ENCODE peak calls at places on chromosomes 3 and 15, in six cellular contexts. F is IMR-90, D is mesenchymal stem cell, L is H1, V is neuronal stem cell, M is trophoblast cell. H is an unnamed sample.

GRCh38 chr3:169367016-169367415 is 296.5 kb downstream of the MECOM start:
- DNase-seq in M (no peak), V (no peak), L (no peak), F (no peak), D (no peak), H (no peak)

GRCh38 chr15:58229297-58229768 is 91.2 kb downstream of the AQP9 start:
- DNase-seq in M (no peak), L (no peak), F (peak), D (peak), V (no peak), H (peak)

GRCh38 chr15:23687143-23687470 is at the start of gene NDN:
- DNase-seq in V (peak), L (peak), F (peak), M (no peak), D (peak), H (peak)

GRCh38 chr3:12193485-12194165 is 34.9 kb upstream of the TIMP4 start:
- DNase-seq in D (peak), V (no peak), L (no peak), F (peak), M (peak), H (no peak)

GRCh38 chr3:129942296-129942695 is 32.2 kb upstream of the TRH start:
- DNase-seq in F (peak), M (peak), L (peak), V (peak), D (peak), H (peak)

GRCh38 chr3:39121626-39122025 is 14.1 kb downstream of the TTC21A start:
- DNase-seq in M (no peak), F (no peak), V (no peak), L (no peak), D (no peak), H (no peak)

GRCh38 chr3:9808345-9809037 is 1.6 kb upstream of the TTLL3 start:
- DNase-seq in V (peak), D (peak), L (peak), F (peak), M (no peak), H (peak)

GRCh38 chr15:74202461-74203401 is at the start of gene STRA6:
- DNase-seq in D (peak), V (peak), M (no peak), F (no peak), L (peak), H (peak)

GRCh38 chr15:89018235-89018634 is 70.0 kb upstream of the ABHD2 start:
- DNase-seq in V (no peak), M (no peak), L (no peak), F (no peak), D (no peak), H (no peak)

GRCh38 chr15:35047528-35047927 is 37.6 kb downstream of the NANOGP8 start:
- DNase-seq in D (no peak), V (no peak), F (no peak), M (no peak), L (no peak), H (no peak)

GRCh38 chr3:57164606-57165573 is at the start of gene IL17RD:
- DNase-seq in M (peak), F (peak), L (peak), D (peak), V (peak), H (peak)

GRCh38 chr3:62439176-62439813 is 65.9 kb upstream of the FEZF2 start:
- DNase-seq in D (no peak), M (no peak), F (no peak), V (no peak), L (no peak), H (no peak)

GRCh38 chr3:30012941-30013543 is 593.4 kb upstream of the TGFBR2 start:
- DNase-seq in D (peak), V (peak), L (peak), M (peak), F (peak), H (peak)

GRCh38 chr15:84911879-84912660 is 27.6 kb downstream of the SLC28A1 start:
- DNase-seq in D (peak), F (peak), V (no peak), L (no peak), M (peak), H (no peak)

GRCh38 chr3:187955076-187955952 is 198.6 kb upstream of the LPP start:
- DNase-seq in L (no peak), D (peak), F (peak), M (no peak), V (no peak), H (no peak)

GRCh38 chr15:88653200-88654064 is 14.6 kb downstream of the ISG20 start:
- DNase-seq in V (no peak), D (no peak), M (peak), L (peak), F (no peak), H (no peak)

GRCh38 chr3:161405836-161406235 is 34.5 kb upstream of the SPTSSB start:
- DNase-seq in F (no peak), M (no peak), D (no peak), L (no peak), V (no peak), H (no peak)

GRCh38 chr3:10116138-10116460 is 624 bp downstream of the BRK1 start:
- DNase-seq in M (no peak), L (peak), D (peak), F (peak), V (no peak), H (peak)

GRCh38 chr3:69542265-69543079 is 156.6 kb upstream of the FRMD4B start:
- DNase-seq in V (peak), L (peak), D (peak), F (no peak), M (no peak), H (peak)

GRCh38 chr15:59052915-59053407 is 52.0 kb upstream of the CCNB2 start:
- DNase-seq in V (no peak), M (no peak), D (no peak), F (no peak), L (no peak), H (no peak)

GRCh38 chr3:84724877-84725276 is 233.9 kb upstream of the CADM2 start:
- DNase-seq in D (no peak), L (no peak), M (peak), V (no peak), F (no peak), H (peak)

GRCh38 chr3:177371903-177372302 is 174.6 kb upstream of the TBL1XR1 start:
- DNase-seq in F (no peak), V (no peak), D (no peak), M (no peak), L (no peak), H (peak)

GRCh38 chr3:73868688-73869315 is 244.1 kb upstream of the PDZRN3 start:
- DNase-seq in V (peak), L (peak), M (peak), D (peak), F (peak), H (peak)

GRCh38 chr3:4525555-4526238 is 32.5 kb downstream of the ITPR1 start:
- DNase-seq in D (no peak), V (no peak), M (no peak), F (no peak), L (no peak), H (no peak)

GRCh38 chr3:2783261-2783660 is 326.9 kb downstream of the IL5RA start:
- DNase-seq in F (no peak), M (no peak), L (no peak), D (peak), V (peak), H (peak)

GRCh38 chr3:151550025-151550618 is 89.3 kb upstream of the IGSF10 start:
- DNase-seq in L (no peak), D (no peak), V (no peak), F (no peak), M (no peak), H (no peak)

GRCh38 chr3:33091746-33092145 is 5.2 kb downstream of the GLB1 start:
- DNase-seq in M (no peak), F (no peak), V (no peak), D (no peak), L (no peak), H (peak)

GRCh38 chr15:90211440-90212168 is 10.5 kb downstream of the SEMA4B start:
- DNase-seq in V (no peak), D (peak), F (peak), L (peak), M (no peak), H (no peak)

GRCh38 chr15:64341961-64342360 is 14.0 kb downstream of the CSNK1G1 start:
- DNase-seq in F (no peak), D (no peak), M (no peak), L (no peak), V (no peak), H (no peak)

GRCh38 chr15:64348455-64348854 is 7.5 kb downstream of the CSNK1G1 start:
- DNase-seq in M (no peak), D (peak), F (peak), V (no peak), L (no peak), H (no peak)

GRCh38 chr15:64343222-64343621 is 12.8 kb downstream of the CSNK1G1 start:
- DNase-seq in M (no peak), V (no peak), D (no peak), F (peak), L (no peak), H (no peak)

GRCh38 chr15:64343841-64344240 is 12.1 kb downstream of the CSNK1G1 start:
- DNase-seq in V (no peak), M (no peak), L (no peak), F (peak), D (no peak), H (no peak)

GRCh38 chr15:64344651-64345262 is 11.2 kb downstream of the CSNK1G1 start:
- DNase-seq in D (peak), F (peak), V (no peak), L (no peak), M (no peak), H (no peak)
- H3K4me3 ChIP-seq in D (no peak), F (no peak), V (no peak), L (no peak), M (no peak), H (no peak)

GRCh38 chr15:92159906-92160841 is 233.5 kb upstream of the ST8SIA2 start:
- DNase-seq in M (no peak), D (no peak), V (no peak), F (no peak), L (no peak), H (peak)

GRCh38 chr15:92163641-92164040 is 230.0 kb upstream of the ST8SIA2 start:
- DNase-seq in M (no peak), V (no peak), L (no peak), D (no peak), F (no peak), H (peak)

GRCh38 chr15:92159481-92159880 is 234.2 kb upstream of the ST8SIA2 start:
- DNase-seq in V (no peak), D (no peak), F (no peak), L (no peak), M (no peak), H (peak)

GRCh38 chr15:92162657-92163056 is 231.0 kb upstream of the ST8SIA2 start:
- DNase-seq in M (no peak), L (no peak), F (no peak), D (no peak), V (no peak), H (no peak)

GRCh38 chr15:92161039-92161670 is 232.5 kb upstream of the ST8SIA2 start:
- DNase-seq in V (no peak), M (no peak), L (no peak), D (no peak), F (no peak), H (peak)
- H2AK5ac ChIP-seq in V (peak), M (no peak), L (peak), D (no peak), F (no peak), H (no peak)

DNA sequence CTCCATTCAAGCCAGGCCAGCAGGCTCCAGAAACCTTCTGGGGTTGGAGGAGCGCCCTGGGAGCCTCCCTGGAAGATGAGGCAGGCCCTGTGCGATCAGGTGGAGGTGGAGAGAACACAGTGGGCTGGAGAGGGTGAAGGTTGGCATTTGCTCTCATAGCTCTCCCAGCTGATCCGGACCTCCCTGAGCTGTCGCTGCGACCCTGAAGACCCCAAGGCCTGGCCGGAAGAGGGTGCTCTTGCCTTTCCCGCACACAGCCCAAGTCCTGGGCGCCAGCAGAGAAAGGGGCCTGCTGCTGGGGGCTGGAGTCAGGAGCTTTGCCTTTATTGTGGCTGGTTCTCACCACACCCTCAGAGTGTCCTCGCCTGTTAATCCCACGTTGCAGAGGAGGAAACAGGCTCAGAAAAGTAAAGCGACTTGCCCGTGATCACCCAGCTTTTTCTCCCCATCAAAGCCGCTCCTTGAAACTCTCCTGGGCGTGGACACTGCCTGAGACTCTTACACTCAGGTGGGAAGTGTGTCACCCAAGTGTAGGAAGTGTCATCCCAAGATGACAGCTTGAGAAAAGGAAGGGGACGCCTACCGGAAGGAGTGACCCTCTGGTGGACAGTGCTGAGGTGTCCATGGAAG is 8.6 kb upstream of the RPL29 start:
- DNase-seq in D (peak), F (peak), M (no peak), L (peak), V (peak), H (peak)
- H3K9ac ChIP-seq in D (no peak), F (no peak), M (no peak), L (no peak), V (peak), H (no peak)

GRCh38 chr15:40252141-40252437 is 13.2 kb downstream of the PAK6 start:
- DNase-seq in V (no peak), L (peak), D (no peak), M (no peak), F (no peak), H (no peak)
- H3K4me3 ChIP-seq in V (no peak), L (peak), D (peak), M (no peak), F (no peak), H (no peak)